ENCODE peak calls at places on chromosomes 13 and 19, in four cellular contexts. One of them, this sample, is unnamed.

GRCh38 chr13:111165611-111166010 is 50.5 kb downstream of the ARHGEF7 start:
- DNase-seq in NCI-H510A: no peak
- DNase-seq in OCI-LY7: no peak
- DNase-seq in mesenteric fat pad: no peak
- DNase-seq in this sample: no peak

GRCh38 chr19:6720369-6721112 is at the start of gene C3:
- DNase-seq in NCI-H510A: no peak
- DNase-seq in OCI-LY7: no peak
- DNase-seq in mesenteric fat pad: no peak
- DNase-seq in this sample: peak; percentile 87

GRCh38 chr19:12580180-12580694 is 29.0 kb upstream of the ZNF564 start:
- DNase-seq in NCI-H510A: no peak
- DNase-seq in OCI-LY7: no peak
- DNase-seq in mesenteric fat pad: no peak
- DNase-seq in this sample: no peak

GRCh38 chr19:35170359-35171061 is 16.0 kb downstream of the FXYD5 start:
- DNase-seq in NCI-H510A: no peak
- DNase-seq in OCI-LY7: no peak
- DNase-seq in mesenteric fat pad: peak; percentile 45
- DNase-seq in this sample: no peak

GRCh38 chr13:104461049-104461448 is 1394.8 kb upstream of the SLC10A2 start:
- DNase-seq in NCI-H510A: no peak
- DNase-seq in OCI-LY7: no peak
- DNase-seq in mesenteric fat pad: no peak
- DNase-seq in this sample: no peak

GRCh38 chr19:8161135-8161646 is 11.8 kb upstream of the FBN3 start:
- DNase-seq in NCI-H510A: peak; percentile 34
- DNase-seq in OCI-LY7: peak; percentile 72
- DNase-seq in mesenteric fat pad: no peak
- DNase-seq in this sample: no peak

GRCh38 chr19:38502410-38503143 is 69.1 kb downstream of the RYR1 start:
- DNase-seq in NCI-H510A: no peak
- DNase-seq in OCI-LY7: no peak
- DNase-seq in mesenteric fat pad: no peak
- DNase-seq in this sample: no peak

GRCh38 chr13:76474356-76474755 is 411.8 kb downstream of the KCTD12 start:
- DNase-seq in NCI-H510A: no peak
- DNase-seq in OCI-LY7: no peak
- DNase-seq in mesenteric fat pad: no peak
- DNase-seq in this sample: no peak

GRCh38 chr13:112693831-112694497 is 4.1 kb downstream of the ATP11A start:
- DNase-seq in NCI-H510A: no peak
- DNase-seq in OCI-LY7: no peak
- DNase-seq in mesenteric fat pad: peak; percentile 86
- DNase-seq in this sample: peak; percentile 67